ENCODE peak calls at places on chromosomes 2 and 18, in six cellular contexts. O is kidney tubule cell, S is sciatic nerve, G is cardiac fibroblast, B is fibroblast of the conjunctiva, A is MV-4-11. L is an unnamed sample.

GRCh38 chr18:31946305-31947046 is 3.5 kb upstream of the TRAPPC8 start:
- DNase-seq in G (no peak), S (no peak), O (no peak), A (no peak), B (no peak), L (no peak)

GRCh38 chr2:104412384-104412783 is 441.5 kb upstream of the POU3F3 start:
- DNase-seq in B (no peak), O (peak; percentile 54), S (no peak), A (peak; percentile 1), G (no peak), L (no peak)

GRCh38 chr18:62420513-62421209 is 95.6 kb downstream of the TNFRSF11A start:
- DNase-seq in A (peak; percentile 80), S (no peak), G (peak; percentile 73), O (peak; percentile 97), B (no peak), L (no peak)

GRCh38 chr2:168156661-168157060 is 90.7 kb downstream of the STK39 start:
- DNase-seq in B (no peak), O (peak; percentile 58), S (no peak), G (peak; percentile 70), A (no peak), L (peak; percentile 62)

GRCh38 chr2:79432731-79433146 is 80.1 kb upstream of the CTNNA2 start:
- DNase-seq in G (no peak), O (no peak), B (no peak), A (no peak), S (no peak), L (no peak)

GRCh38 chr2:109663721-109664120 is 49.6 kb downstream of the SOWAHC start:
- DNase-seq in S (peak; percentile 75), B (peak; percentile 73), O (peak; percentile 65), G (peak; percentile 93), A (no peak), L (peak; percentile 73)

GRCh38 chr18:31821452-31822171 is 60.9 kb upstream of the SLC25A52 start:
- DNase-seq in B (no peak), O (no peak), A (no peak), G (peak; percentile 17), S (no peak), L (no peak)

GRCh38 chr2:130987519-130988425 is 105.5 kb downstream of the FAM168B start:
- DNase-seq in S (no peak), A (no peak), O (no peak), G (no peak), B (no peak), L (no peak)

GRCh38 chr2:174120346-174120745 is 128.0 kb downstream of the OLA1 start:
- DNase-seq in A (no peak), B (no peak), S (no peak), G (no peak), O (peak; percentile 49), L (peak; percentile 17)

GRCh38 chr2:8437949-8438400 is 243.9 kb upstream of the ID2 start:
- DNase-seq in B (no peak), O (no peak), A (no peak), S (no peak), G (no peak), L (no peak)

L was measured in fibroblast of gingiva.